ENCODE peak calls at places on chromosomes 11 and 22, in eight cellular contexts. One of them, this sample, is unnamed.

GRCh38 chr11:24896118-24896835 is 399.4 kb downstream of the LUZP2 start:
- DNase-seq in HEK293T: no peak
- DNase-seq in nephron progenitor cell: no peak
- DNase-seq in T-helper 9 cell: no peak
- DNase-seq in stromal cell of bone marrow: no peak
- DNase-seq in prostate gland: no peak
- DNase-seq in NCI-H460: no peak
- DNase-seq in hippocampal formation: no peak
- DNase-seq in this sample: no peak

GRCh38 chr22:19844423-19845368 is 10.0 kb downstream of the GNB1L start:
- DNase-seq in NCI-H460: no peak
- DNase-seq in stromal cell of bone marrow: peak; percentile 26
- DNase-seq in HEK293T: no peak
- DNase-seq in prostate gland: peak; percentile 70
- DNase-seq in nephron progenitor cell: no peak
- DNase-seq in hippocampal formation: no peak
- DNase-seq in T-helper 9 cell: no peak
- DNase-seq in this sample: no peak

GRCh38 chr11:8103909-8104308 is 22.9 kb downstream of the TUB start:
- DNase-seq in hippocampal formation: no peak
- DNase-seq in NCI-H460: no peak
- DNase-seq in prostate gland: no peak
- DNase-seq in nephron progenitor cell: no peak
- DNase-seq in HEK293T: no peak
- DNase-seq in T-helper 9 cell: no peak
- DNase-seq in stromal cell of bone marrow: no peak
- DNase-seq in this sample: no peak

GRCh38 chr11:18404062-18404461 is 8.1 kb upstream of the LDHC start:
- DNase-seq in HEK293T: no peak
- DNase-seq in hippocampal formation: no peak
- DNase-seq in T-helper 9 cell: no peak
- DNase-seq in NCI-H460: no peak
- DNase-seq in nephron progenitor cell: no peak
- DNase-seq in stromal cell of bone marrow: no peak
- DNase-seq in prostate gland: no peak
- DNase-seq in this sample: no peak

GRCh38 chr11:9573775-9574555 is 495 bp downstream of the WEE1 start:
- DNase-seq in NCI-H460: no peak
- DNase-seq in prostate gland: no peak
- DNase-seq in T-helper 9 cell: peak; percentile 8
- DNase-seq in nephron progenitor cell: peak; percentile 58
- DNase-seq in stromal cell of bone marrow: no peak
- DNase-seq in hippocampal formation: no peak
- DNase-seq in HEK293T: no peak
- DNase-seq in this sample: peak; percentile 9

GRCh38 chr11:87368876-87369480 is 331.2 kb downstream of the TMEM135 start:
- DNase-seq in HEK293T: no peak
- DNase-seq in prostate gland: no peak
- DNase-seq in nephron progenitor cell: no peak
- DNase-seq in stromal cell of bone marrow: no peak
- DNase-seq in T-helper 9 cell: no peak
- DNase-seq in NCI-H460: no peak
- DNase-seq in hippocampal formation: no peak
- DNase-seq in this sample: no peak

GRCh38 chr11:116865696-116866095 is 28.3 kb upstream of the APOA1 start:
- DNase-seq in nephron progenitor cell: no peak
- DNase-seq in stromal cell of bone marrow: peak; percentile 77
- DNase-seq in hippocampal formation: no peak
- DNase-seq in HEK293T: no peak
- DNase-seq in NCI-H460: no peak
- DNase-seq in prostate gland: no peak
- DNase-seq in T-helper 9 cell: no peak
- DNase-seq in this sample: no peak

GRCh38 chr11:69893631-69894030 is 74.4 kb upstream of the FGF3 start:
- DNase-seq in prostate gland: no peak
- DNase-seq in hippocampal formation: no peak
- DNase-seq in HEK293T: no peak
- DNase-seq in NCI-H460: no peak
- DNase-seq in T-helper 9 cell: no peak
- DNase-seq in stromal cell of bone marrow: no peak
- DNase-seq in nephron progenitor cell: no peak
- DNase-seq in this sample: no peak

GRCh38 chr22:26648761-26649363 is 8.5 kb upstream of the MIAT start:
- DNase-seq in stromal cell of bone marrow: no peak
- DNase-seq in NCI-H460: no peak
- DNase-seq in nephron progenitor cell: no peak
- DNase-seq in HEK293T: no peak
- DNase-seq in hippocampal formation: no peak
- DNase-seq in prostate gland: no peak
- DNase-seq in T-helper 9 cell: no peak
- DNase-seq in this sample: no peak

GRCh38 chr11:1403721-1404460 is 14.2 kb downstream of the BRSK2 start:
- DNase-seq in NCI-H460: no peak
- DNase-seq in HEK293T: no peak
- DNase-seq in prostate gland: no peak
- DNase-seq in hippocampal formation: no peak
- DNase-seq in T-helper 9 cell: no peak
- DNase-seq in stromal cell of bone marrow: no peak
- DNase-seq in nephron progenitor cell: no peak
- DNase-seq in this sample: no peak

GRCh38 chr11:12239396-12240298 is 129.3 kb downstream of the MICAL2 start:
- DNase-seq in HEK293T: no peak
- DNase-seq in NCI-H460: no peak
- DNase-seq in T-helper 9 cell: no peak
- DNase-seq in nephron progenitor cell: no peak
- DNase-seq in hippocampal formation: no peak
- DNase-seq in stromal cell of bone marrow: no peak
- DNase-seq in prostate gland: no peak
- DNase-seq in this sample: no peak

GRCh38 chr22:43114958-43115357 is 4.4 kb downstream of the BIK start:
- DNase-seq in prostate gland: peak; percentile 95
- DNase-seq in hippocampal formation: no peak
- DNase-seq in NCI-H460: no peak
- DNase-seq in T-helper 9 cell: no peak
- DNase-seq in stromal cell of bone marrow: no peak
- DNase-seq in nephron progenitor cell: no peak
- DNase-seq in HEK293T: no peak
- DNase-seq in this sample: no peak

This sample was measured in activated T-cell treated with anti-CD3 and anti-CD28 coated beads for 1 hour.